ENCODE peak calls at places on chromosomes 2 and 18, in seven cellular contexts. B, Q, V, R, E, C and H are unnamed samples.

GRCh38 chr2:85017436-85018048 is 46.6 kb downstream of the KCMF1 start:
- DNase-seq in B (peak), Q (peak), V (no peak), R (no peak), E (no peak), C (no peak), H (no peak)

GRCh38 chr2:72092099-72092498 is 55.6 kb downstream of the CYP26B1 start:
- DNase-seq in B (no peak), Q (no peak), V (no peak), R (no peak), E (no peak), C (no peak), H (no peak)

GRCh38 chr2:241314181-241314932 is 1.1 kb downstream of the HDLBP start:
- DNase-seq in B (no peak), Q (peak), V (no peak), R (no peak), E (no peak), C (no peak), H (no peak)

GRCh38 chr18:46636040-46636630 is 20.9 kb downstream of the LOXHD1 start:
- DNase-seq in B (no peak), Q (no peak), V (no peak), R (no peak), E (peak), C (no peak), H (no peak)

GRCh38 chr2:229174794-229175529 is 96.1 kb downstream of the PID1 start:
- DNase-seq in B (no peak), Q (peak), V (no peak), R (no peak), E (no peak), C (peak), H (no peak)

GRCh38 chr2:19860022-19860421 is 41.8 kb downstream of the TTC32 start:
- DNase-seq in B (no peak), Q (no peak), V (peak), R (peak), E (peak), C (peak), H (peak)

GRCh38 chr2:17122887-17123501 is 395.2 kb downstream of the RAD51AP2 start:
- DNase-seq in B (no peak), Q (no peak), V (no peak), R (no peak), E (no peak), C (no peak), H (no peak)

GRCh38 chr2:217218269-217219140 is 358.6 kb upstream of the TNP1 start:
- DNase-seq in B (peak), Q (peak), V (peak), R (no peak), E (no peak), C (peak), H (no peak)

GRCh38 chr2:62505649-62506420 is at the start of gene TMEM17:
- DNase-seq in B (peak), Q (peak), V (peak), R (peak), E (peak), C (peak), H (peak)

GRCh38 chr2:219571311-219572236 is at the start of gene OBSL1:
- DNase-seq in B (no peak), Q (peak), V (peak), R (peak), E (peak), C (peak), H (peak)

GRCh38 chr2:219252084-219252483 is 959 bp upstream of the TUBA4B start:
- DNase-seq in B (peak), Q (no peak), V (no peak), R (peak), E (no peak), C (no peak), H (no peak)

GRCh38 chr2:191341436-191341835 is 96.2 kb downstream of the MYO1B start:
- DNase-seq in B (no peak), Q (no peak), V (no peak), R (no peak), E (no peak), C (no peak), H (no peak)

GRCh38 chr2:20617892-20618467 is 32.9 kb downstream of the HS1BP3 start:
- DNase-seq in B (no peak), Q (peak), V (peak), R (peak), E (peak), C (peak), H (peak)

GRCh38 chr2:224532441-224532840 is 52.7 kb downstream of the CUL3 start:
- DNase-seq in B (no peak), Q (no peak), V (no peak), R (no peak), E (no peak), C (no peak), H (no peak)

GRCh38 chr2:119431155-119431975 is at the start of gene TMEM37:
- DNase-seq in B (peak), Q (peak), V (peak), R (no peak), E (no peak), C (peak), H (peak)

GRCh38 chr18:72820571-72820970 is 47.2 kb downstream of the NETO1 start:
- DNase-seq in B (no peak), Q (no peak), V (no peak), R (no peak), E (no peak), C (no peak), H (no peak)

GRCh38 chr2:18096836-18097405 is 218.5 kb downstream of the KCNS3 start:
- DNase-seq in B (no peak), Q (no peak), V (no peak), R (no peak), E (no peak), C (no peak), H (peak)

GRCh38 chr2:201152999-201153398 is 29.9 kb upstream of the CASP10 start:
- DNase-seq in B (no peak), Q (no peak), V (no peak), R (no peak), E (no peak), C (no peak), H (no peak)

GRCh38 chr2:16726147-16726546 is 60.5 kb upstream of the CYRIA start:
- DNase-seq in B (no peak), Q (no peak), V (no peak), R (no peak), E (no peak), C (peak), H (no peak)

GRCh38 chr2:148730085-148730484 is 85.5 kb downstream of the EPC2 start:
- DNase-seq in B (no peak), Q (peak), V (no peak), R (no peak), E (no peak), C (no peak), H (no peak)

GRCh38 chr2:740446-741293 is 63.5 kb upstream of the TMEM18 start:
- DNase-seq in B (peak), Q (peak), V (peak), R (peak), E (peak), C (peak), H (peak)

GRCh38 chr2:50315366-50315765 is 716.6 kb downstream of the NRXN1 start:
- DNase-seq in B (no peak), Q (no peak), V (no peak), R (peak), E (no peak), C (no peak), H (no peak)

GRCh38 chr2:180573951-180574350 is 406.5 kb upstream of the UBE2E3 start:
- DNase-seq in B (no peak), Q (peak), V (no peak), R (no peak), E (no peak), C (peak), H (no peak)

GRCh38 chr2:152120430-152120829 is 21.6 kb upstream of the CACNB4 start:
- DNase-seq in B (no peak), Q (no peak), V (no peak), R (no peak), E (no peak), C (no peak), H (peak)

GRCh38 chr2:160459543-160460332 is 33.9 kb downstream of the RBMS1 start:
- DNase-seq in B (no peak), Q (no peak), V (no peak), R (no peak), E (no peak), C (no peak), H (peak)

GRCh38 chr2:46960618-46961017 is 45.0 kb upstream of the MCFD2 start:
- DNase-seq in B (no peak), Q (no peak), V (no peak), R (no peak), E (no peak), C (no peak), H (no peak)

GRCh38 chr2:149080964-149081363 is 42.5 kb downstream of the LYPD6B start:
- DNase-seq in B (no peak), Q (no peak), V (no peak), R (no peak), E (no peak), C (no peak), H (no peak)

GRCh38 chr18:79365701-79366100 is 30.0 kb upstream of the NFATC1 start:
- DNase-seq in B (no peak), Q (no peak), V (no peak), R (no peak), E (no peak), C (no peak), H (no peak)

GRCh38 chr2:197786010-197786877 is 1.1 kb upstream of the BOLL start:
- DNase-seq in B (peak), Q (no peak), V (peak), R (no peak), E (no peak), C (no peak), H (no peak)

GRCh38 chr2:71600572-71600971 is 147.2 kb downstream of the DYSF start:
- DNase-seq in B (no peak), Q (no peak), V (peak), R (no peak), E (no peak), C (no peak), H (no peak)